ENCODE peak calls at places on chromosomes 4 and X, in four cellular contexts. One of them, this sample, is unnamed.

GRCh38 chr4:133084421-133084820 is 64.7 kb upstream of the PCDH10 start:
- DNase-seq in astrocyte of the spinal cord: no peak
- DNase-seq in lower leg skin: no peak
- DNase-seq in lung: no peak
- DNase-seq in this sample: no peak

GRCh38 chr4:12729384-12729783 is 754.8 kb downstream of the RAB28 start:
- DNase-seq in astrocyte of the spinal cord: peak
- DNase-seq in lower leg skin: no peak
- DNase-seq in lung: no peak
- DNase-seq in this sample: no peak

GRCh38 chrX:75522565-75523411 is at the start of gene ZDHHC15:
- DNase-seq in astrocyte of the spinal cord: peak
- DNase-seq in lower leg skin: peak
- DNase-seq in lung: peak
- DNase-seq in this sample: peak

GRCh38 chr4:149344436-149344835 is 471.2 kb downstream of the IQCM start:
- DNase-seq in astrocyte of the spinal cord: peak
- DNase-seq in lower leg skin: no peak
- DNase-seq in lung: no peak
- DNase-seq in this sample: no peak

GRCh38 chr4:932713-933070 is 432 bp downstream of the TMEM175 start:
- DNase-seq in astrocyte of the spinal cord: no peak
- DNase-seq in lower leg skin: no peak
- DNase-seq in lung: no peak
- DNase-seq in this sample: no peak

GRCh38 chr4:4333265-4333706 is 43.2 kb downstream of the ZBTB49 start:
- DNase-seq in astrocyte of the spinal cord: peak
- DNase-seq in lower leg skin: no peak
- DNase-seq in lung: peak
- DNase-seq in this sample: no peak

GRCh38 chrX:68072016-68072415 is 361.3 kb downstream of the OPHN1 start:
- DNase-seq in astrocyte of the spinal cord: peak
- DNase-seq in lower leg skin: no peak
- DNase-seq in lung: no peak
- DNase-seq in this sample: no peak

GRCh38 chrX:13697440-13697839 is 8.5 kb downstream of the RAB9A start:
- DNase-seq in astrocyte of the spinal cord: no peak
- DNase-seq in lower leg skin: no peak
- DNase-seq in lung: no peak
- DNase-seq in this sample: no peak

GRCh38 chr4:4717692-4718091 is 141.8 kb upstream of the MSX1 start:
- DNase-seq in astrocyte of the spinal cord: no peak
- DNase-seq in lower leg skin: no peak
- DNase-seq in lung: no peak
- DNase-seq in this sample: no peak

GRCh38 chr4:110091426-110091825 is 107.0 kb downstream of the ELOVL6 start:
- DNase-seq in astrocyte of the spinal cord: peak
- DNase-seq in lower leg skin: no peak
- DNase-seq in lung: no peak
- DNase-seq in this sample: no peak

GRCh38 chr4:150012851-150013360 is 65.3 kb upstream of the DCLK2 start:
- DNase-seq in astrocyte of the spinal cord: no peak
- DNase-seq in lower leg skin: no peak
- DNase-seq in lung: no peak
- DNase-seq in this sample: no peak

GRCh38 chr4:128484896-128485295 is 197.3 kb upstream of the PGRMC2 start:
- DNase-seq in astrocyte of the spinal cord: no peak
- DNase-seq in lower leg skin: no peak
- DNase-seq in lung: no peak
- DNase-seq in this sample: no peak

GRCh38 chr4:75168548-75168947 is 235.6 kb downstream of the PARM1 start:
- DNase-seq in astrocyte of the spinal cord: no peak
- DNase-seq in lower leg skin: no peak
- DNase-seq in lung: no peak
- DNase-seq in this sample: no peak

GRCh38 chrX:24424948-24425347 is 40.1 kb upstream of the PDK3 start:
- DNase-seq in astrocyte of the spinal cord: peak
- DNase-seq in lower leg skin: no peak
- DNase-seq in lung: no peak
- DNase-seq in this sample: no peak

GRCh38 chr4:40422309-40422708 is 87.2 kb downstream of the CHRNA9 start:
- DNase-seq in astrocyte of the spinal cord: no peak
- DNase-seq in lower leg skin: no peak
- DNase-seq in lung: no peak
- DNase-seq in this sample: no peak

GRCh38 chr4:71132486-71132885 is 139.0 kb downstream of the DCK start:
- DNase-seq in astrocyte of the spinal cord: no peak
- DNase-seq in lower leg skin: no peak
- DNase-seq in lung: no peak
- DNase-seq in this sample: no peak

GRCh38 chrX:7941390-7942042 is 14.3 kb upstream of the PNPLA4 start:
- DNase-seq in astrocyte of the spinal cord: peak
- DNase-seq in lower leg skin: no peak
- DNase-seq in lung: no peak
- DNase-seq in this sample: no peak

GRCh38 chr4:150782921-150783320 is 201.0 kb downstream of the MAB21L2 start:
- DNase-seq in astrocyte of the spinal cord: peak
- DNase-seq in lower leg skin: no peak
- DNase-seq in lung: no peak
- DNase-seq in this sample: no peak

GRCh38 chr4:7979652-7979968 is 39.9 kb upstream of the AFAP1 start:
- DNase-seq in astrocyte of the spinal cord: no peak
- DNase-seq in lower leg skin: no peak
- DNase-seq in lung: no peak
- DNase-seq in this sample: no peak

GRCh38 chrX:15277594-15277993 is 7.7 kb upstream of the ASB9 start:
- DNase-seq in astrocyte of the spinal cord: no peak
- DNase-seq in lower leg skin: no peak
- DNase-seq in lung: no peak
- DNase-seq in this sample: no peak

GRCh38 chr4:151806511-151806927 is 45.7 kb upstream of the GATB start:
- DNase-seq in astrocyte of the spinal cord: peak
- DNase-seq in lower leg skin: no peak
- DNase-seq in lung: no peak
- DNase-seq in this sample: no peak

GRCh38 chrX:136626237-136626636 is 21.7 kb upstream of the CD40LG start:
- DNase-seq in astrocyte of the spinal cord: no peak
- DNase-seq in lower leg skin: no peak
- DNase-seq in lung: no peak
- DNase-seq in this sample: no peak

GRCh38 chr4:155974476-155974749 is 20.7 kb upstream of the CTSO start:
- DNase-seq in astrocyte of the spinal cord: no peak
- DNase-seq in lower leg skin: no peak
- DNase-seq in lung: no peak
- DNase-seq in this sample: no peak

GRCh38 chrX:150364347-150365050 is 1.4 kb downstream of the MAMLD1 start:
- DNase-seq in astrocyte of the spinal cord: peak
- DNase-seq in lower leg skin: no peak
- DNase-seq in lung: peak
- DNase-seq in this sample: no peak

GRCh38 chr4:5704276-5704675 is 4.1 kb downstream of the EVC2 start:
- DNase-seq in astrocyte of the spinal cord: no peak
- DNase-seq in lower leg skin: no peak
- DNase-seq in lung: no peak
- DNase-seq in this sample: no peak

DNA sequence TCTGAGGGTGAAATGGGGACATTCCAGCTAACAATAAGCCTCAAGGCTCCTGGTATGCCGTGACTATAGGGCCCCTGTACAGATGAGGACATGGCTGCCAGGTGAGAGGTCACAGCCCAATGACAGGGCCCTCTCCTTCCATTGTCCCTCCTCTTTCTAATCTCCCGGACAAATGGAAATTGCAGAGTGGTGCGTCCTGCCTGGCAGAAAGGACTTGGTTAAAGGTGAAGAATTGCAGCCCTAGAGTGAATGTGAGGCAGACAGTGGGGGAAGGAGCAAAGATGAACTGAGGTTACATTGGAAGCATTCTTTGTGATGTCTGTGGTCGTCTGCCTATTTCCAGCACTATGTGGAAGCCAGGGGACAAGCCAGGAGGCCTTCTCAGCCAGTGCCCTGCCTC is 6.7 kb upstream of the UCP1 start:
- DNase-seq in astrocyte of the spinal cord: no peak
- DNase-seq in lower leg skin: no peak
- DNase-seq in lung: no peak
- DNase-seq in this sample: no peak
- TF ChIP-seq CTCF in astrocyte of the spinal cord: no peak
- TF ChIP-seq CTCF in lower leg skin: no peak
- TF ChIP-seq CTCF in lung: no peak
- TF ChIP-seq CTCF in this sample: no peak

DNA sequence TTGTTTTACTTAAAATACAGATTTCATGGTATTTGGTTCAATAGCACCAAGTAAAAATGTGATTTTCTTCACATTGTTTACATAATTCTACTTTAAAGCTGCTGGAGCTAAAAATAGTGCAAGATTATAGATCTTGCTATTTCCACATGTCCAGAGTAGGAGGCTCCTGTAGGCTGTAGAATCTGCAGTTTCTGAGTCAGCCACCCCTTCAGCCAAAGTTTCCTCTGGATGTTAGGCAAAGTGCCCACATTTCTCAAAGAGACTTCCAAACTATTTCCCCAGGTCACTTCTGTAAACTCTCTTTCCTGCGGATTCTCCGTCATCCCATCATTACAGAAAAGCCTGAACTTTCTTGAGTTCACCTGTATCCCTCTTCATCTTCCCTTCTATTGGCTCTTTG is 342.5 kb upstream of the FSTL5 start:
- DNase-seq in astrocyte of the spinal cord: peak
- DNase-seq in lower leg skin: no peak
- DNase-seq in lung: no peak
- DNase-seq in this sample: no peak
- TF ChIP-seq CTCF in astrocyte of the spinal cord: no peak
- TF ChIP-seq CTCF in lower leg skin: no peak
- TF ChIP-seq CTCF in lung: no peak
- TF ChIP-seq CTCF in this sample: no peak

DNA sequence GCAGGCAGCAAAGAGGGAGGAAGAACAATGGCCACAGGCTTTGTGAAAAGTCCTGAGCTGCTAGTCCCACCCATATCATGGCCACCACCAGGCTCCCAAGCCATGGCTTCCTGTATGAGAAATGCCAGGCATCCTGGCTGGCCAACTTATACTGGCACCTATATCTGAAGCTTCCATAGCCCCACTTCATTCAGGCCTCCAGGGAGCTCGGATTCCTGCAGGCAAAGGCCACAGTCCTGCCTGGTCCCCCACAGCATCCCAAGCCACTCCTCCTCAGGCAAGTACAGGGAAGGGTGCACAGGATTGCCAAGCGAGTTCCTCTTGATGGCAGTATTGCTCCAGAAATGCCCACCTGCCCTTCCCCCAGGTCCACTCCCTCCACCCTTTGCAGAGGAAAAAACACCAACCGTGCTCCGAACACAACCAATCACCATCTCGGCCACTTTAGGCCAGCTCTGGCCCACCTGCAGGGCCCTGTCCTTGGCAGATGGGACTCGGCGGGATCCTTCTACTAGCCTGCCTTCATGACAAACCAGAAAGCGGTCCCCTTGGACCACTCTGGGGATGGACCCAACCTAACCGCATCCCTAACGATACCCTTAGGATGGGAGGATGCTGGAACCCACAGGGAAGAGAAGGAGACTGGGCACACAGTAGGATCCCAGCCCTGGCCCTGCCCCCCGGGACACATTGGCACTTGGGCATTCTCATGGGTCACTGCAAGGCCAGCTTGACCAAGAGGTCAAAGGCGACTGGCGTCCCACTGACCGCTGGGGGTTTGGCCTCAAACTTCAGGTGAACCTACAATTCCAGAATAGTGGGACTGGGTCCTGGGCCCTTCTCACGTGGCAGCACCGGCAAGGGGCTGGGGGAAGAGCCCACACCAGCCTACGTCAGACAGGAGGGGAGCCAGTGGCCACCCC is 220.4 kb upstream of the AGTR2 start:
- DNase-seq in astrocyte of the spinal cord: no peak
- DNase-seq in lower leg skin: no peak
- DNase-seq in lung: peak
- DNase-seq in this sample: no peak
- TF ChIP-seq CTCF in astrocyte of the spinal cord: no peak
- TF ChIP-seq CTCF in lower leg skin: no peak
- TF ChIP-seq CTCF in lung: no peak
- TF ChIP-seq CTCF in this sample: no peak

DNA sequence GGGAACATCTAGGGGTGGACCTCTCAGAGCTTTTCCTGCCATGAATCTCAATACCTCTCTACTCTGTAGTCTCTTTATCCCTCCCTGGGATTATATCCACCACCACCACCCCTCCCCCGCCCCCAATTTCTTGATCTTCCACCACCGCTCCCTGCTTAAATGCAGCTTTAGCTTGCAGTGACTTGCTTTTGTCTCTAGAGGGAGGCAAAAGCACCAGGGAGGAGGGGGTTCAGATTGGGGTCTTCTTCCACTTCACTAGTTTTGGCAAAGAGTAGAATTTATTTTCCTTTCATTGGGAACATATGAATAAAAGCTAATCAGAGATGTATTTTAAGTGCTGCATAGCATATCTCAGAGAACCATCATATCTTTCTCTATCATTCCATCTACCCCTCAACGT is 5.5 kb downstream of the ARHGAP36 start:
- DNase-seq in astrocyte of the spinal cord: no peak
- DNase-seq in lower leg skin: no peak
- DNase-seq in lung: no peak
- DNase-seq in this sample: no peak
- TF ChIP-seq CTCF in astrocyte of the spinal cord: no peak
- TF ChIP-seq CTCF in lower leg skin: no peak
- TF ChIP-seq CTCF in lung: no peak
- TF ChIP-seq CTCF in this sample: peak

GRCh38 chr4:154314248-154314647 is 177.4 kb downstream of the DCHS2 start:
- DNase-seq in astrocyte of the spinal cord: peak
- DNase-seq in lower leg skin: no peak
- DNase-seq in lung: no peak
- DNase-seq in this sample: no peak
- TF ChIP-seq CTCF in astrocyte of the spinal cord: peak
- TF ChIP-seq CTCF in lower leg skin: no peak
- TF ChIP-seq CTCF in lung: no peak
- TF ChIP-seq CTCF in this sample: peak

GRCh38 chrX:129823523-129823922 is 20.2 kb downstream of the ZDHHC9 start:
- DNase-seq in astrocyte of the spinal cord: no peak
- DNase-seq in lower leg skin: no peak
- DNase-seq in lung: no peak
- DNase-seq in this sample: no peak

GRCh38 chrX:129824620-129825019 is 19.1 kb downstream of the ZDHHC9 start:
- DNase-seq in astrocyte of the spinal cord: no peak
- DNase-seq in lower leg skin: no peak
- DNase-seq in lung: no peak
- DNase-seq in this sample: no peak

GRCh38 chrX:129825746-129826505 is 17.8 kb downstream of the ZDHHC9 start:
- DNase-seq in astrocyte of the spinal cord: no peak
- DNase-seq in lower leg skin: no peak
- DNase-seq in lung: no peak
- DNase-seq in this sample: no peak

DNA sequence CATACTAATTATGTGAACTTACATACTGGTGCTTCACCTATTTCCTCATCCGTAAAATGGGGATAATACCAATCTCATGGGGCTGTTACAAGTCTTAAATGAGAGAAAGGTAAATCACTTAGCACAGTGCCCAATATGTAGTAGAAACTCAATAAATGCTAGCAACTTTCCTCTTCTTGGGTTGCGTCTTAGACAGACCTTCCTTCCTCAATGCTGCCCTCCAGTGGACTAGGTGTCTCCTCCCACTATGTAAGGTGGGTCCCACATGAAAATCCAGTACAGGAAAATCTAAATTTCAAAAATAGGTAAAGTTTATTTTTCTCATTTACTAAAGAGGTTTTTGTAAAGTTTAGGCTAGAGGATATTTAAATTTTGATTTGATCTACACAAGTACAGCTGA is 20.6 kb downstream of the ZDHHC9 start:
- DNase-seq in astrocyte of the spinal cord: peak
- DNase-seq in lower leg skin: no peak
- DNase-seq in lung: no peak
- DNase-seq in this sample: no peak
- TF ChIP-seq CTCF in astrocyte of the spinal cord: peak
- TF ChIP-seq CTCF in lower leg skin: no peak
- TF ChIP-seq CTCF in lung: peak
- TF ChIP-seq CTCF in this sample: peak

This sample was measured in type B pancreatic cell.